ENCODE peak calls at places on chromosome 20, in nine cellular contexts. Y is lower lobe of right lung, J is sigmoid colon, R is cardiac fibroblast, D is right atrium auricular region, T is left ventricle myocardium inferior, B is spleen, A is IMR-90, N is pancreas. S is an unnamed sample.

GRCh38 chr20:44601801-44602204 is 19.4 kb downstream of the PKIG start:
- DNase-seq in B (no peak), D (peak), Y (no peak), A (peak), J (peak), R (peak), T (peak), N (no peak), S (no peak)

GRCh38 chr20:33232486-33233072 is 3.2 kb upstream of the BPIFA1 start:
- DNase-seq in N (no peak), T (no peak), R (no peak), Y (peak), B (no peak), J (no peak), A (no peak), D (no peak), S (no peak)

GRCh38 chr20:50446351-50447101 is 63.7 kb upstream of the PTPN1 start:
- DNase-seq in Y (no peak), D (no peak), T (no peak), N (no peak), B (no peak), A (no peak), J (no peak), R (no peak), S (no peak)

GRCh38 chr20:54723723-54724122 is 248.3 kb downstream of the DOK5 start:
- DNase-seq in B (no peak), R (no peak), Y (no peak), J (no peak), T (no peak), A (no peak), N (no peak), D (no peak), S (no peak)

GRCh38 chr20:1664911-1665310 is 7.3 kb upstream of the SIRPG start:
- DNase-seq in J (no peak), N (no peak), Y (no peak), B (peak), A (no peak), T (no peak), D (no peak), R (no peak), S (peak)

GRCh38 chr20:54257090-54257816 is 49.4 kb downstream of the PFDN4 start:
- DNase-seq in J (no peak), D (no peak), N (no peak), Y (no peak), T (no peak), A (peak), B (no peak), R (peak), S (no peak)

GRCh38 chr20:9072741-9073310 is 3.9 kb downstream of the PLCB4 start:
- DNase-seq in D (no peak), J (no peak), B (no peak), A (no peak), T (no peak), R (no peak), N (no peak), Y (no peak), S (no peak)

GRCh38 chr20:35129647-35130069 is 17.5 kb downstream of the EDEM2 start:
- DNase-seq in A (peak), J (no peak), T (no peak), D (no peak), N (no peak), R (peak), B (no peak), Y (no peak), S (no peak)

GRCh38 chr20:45402946-45403345 is 5.1 kb upstream of the DBNDD2 start:
- DNase-seq in R (no peak), D (no peak), J (no peak), T (no peak), B (no peak), Y (no peak), A (peak), N (no peak), S (no peak)

DNA sequence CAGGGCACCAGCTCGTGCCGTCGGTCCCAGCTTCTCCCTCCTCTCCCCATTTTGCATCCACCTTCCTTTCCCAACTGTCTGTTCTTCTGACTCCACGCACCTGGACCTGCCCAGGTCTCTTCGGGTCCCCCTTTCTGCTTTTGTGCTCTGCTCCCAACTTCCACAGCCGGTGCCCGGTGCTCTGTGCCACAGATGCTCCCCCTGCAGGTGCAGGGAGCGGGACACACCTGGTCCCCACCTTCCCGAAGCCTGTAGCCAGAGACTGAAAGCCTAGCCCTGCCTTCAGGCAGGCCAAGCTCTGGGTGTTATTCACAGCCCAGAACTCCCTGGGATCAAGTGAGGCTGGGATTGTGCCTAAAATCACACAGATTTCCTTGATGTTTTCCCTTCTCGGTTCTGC is 24.6 kb upstream of the BMP7 start:
- DNase-seq in A (no peak), N (no peak), Y (no peak), T (no peak), D (no peak), J (no peak), B (no peak), R (no peak), S (no peak)
- TF ChIP-seq CTCF in A (no peak), N (no peak), Y (no peak), T (no peak), D (no peak), J (no peak), B (no peak), R (no peak), S (no peak)

GRCh38 chr20:47318027-47318595 is 38.4 kb downstream of the ZMYND8 start:
- DNase-seq in T (no peak), D (no peak), R (peak), N (peak), Y (peak), J (peak), A (peak), B (no peak), S (no peak)

GRCh38 chr20:47320990-47321805 is 35.3 kb downstream of the ZMYND8 start:
- DNase-seq in T (no peak), N (no peak), B (no peak), J (no peak), R (no peak), D (no peak), A (no peak), Y (no peak), S (no peak)

GRCh38 chr20:47317127-47317895 is 39.2 kb downstream of the ZMYND8 start:
- DNase-seq in R (peak), B (peak), A (peak), Y (peak), T (peak), N (peak), D (peak), J (peak), S (peak)

GRCh38 chr20:47318596-47319516 is 37.6 kb downstream of the ZMYND8 start:
- DNase-seq in B (peak), A (peak), J (peak), R (peak), T (peak), D (peak), Y (peak), N (peak), S (no peak)

GRCh38 chr20:47319517-47320252 is 36.8 kb downstream of the ZMYND8 start:
- DNase-seq in B (no peak), Y (peak), N (peak), R (peak), J (peak), A (peak), T (peak), D (peak), S (no peak)
- H3K4me3 ChIP-seq in B (no peak), Y (peak), N (no peak), R (no peak), J (peak), A (no peak), T (peak), D (peak), S (no peak)

DNA sequence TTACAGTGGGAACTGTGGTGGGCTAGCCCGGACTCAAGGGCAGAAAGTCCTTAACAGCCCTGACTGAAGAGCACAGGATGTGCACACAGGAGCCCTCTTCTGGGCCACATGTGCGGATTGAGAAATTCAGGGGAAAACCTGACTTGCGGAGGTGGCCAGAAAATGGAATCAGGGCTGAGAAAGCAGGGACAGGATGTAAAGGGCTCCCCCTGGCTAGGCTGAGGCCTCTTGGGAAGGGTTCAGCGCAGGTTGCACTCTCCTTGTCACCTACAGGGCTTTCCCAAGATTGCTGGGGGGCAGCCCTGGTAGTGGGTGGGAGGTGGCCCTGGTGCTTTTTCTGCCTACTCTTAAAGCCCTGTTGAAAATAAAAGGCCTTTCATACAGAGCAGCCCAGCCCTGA is 251.2 kb downstream of the SLC24A3 start:
- DNase-seq in D (no peak), R (no peak), T (no peak), N (no peak), Y (no peak), J (peak), B (no peak), A (no peak), S (no peak)
- TF ChIP-seq CTCF in D (no peak), R (no peak), T (no peak), N (no peak), Y (no peak), J (no peak), B (no peak), A (no peak), S (no peak)

DNA sequence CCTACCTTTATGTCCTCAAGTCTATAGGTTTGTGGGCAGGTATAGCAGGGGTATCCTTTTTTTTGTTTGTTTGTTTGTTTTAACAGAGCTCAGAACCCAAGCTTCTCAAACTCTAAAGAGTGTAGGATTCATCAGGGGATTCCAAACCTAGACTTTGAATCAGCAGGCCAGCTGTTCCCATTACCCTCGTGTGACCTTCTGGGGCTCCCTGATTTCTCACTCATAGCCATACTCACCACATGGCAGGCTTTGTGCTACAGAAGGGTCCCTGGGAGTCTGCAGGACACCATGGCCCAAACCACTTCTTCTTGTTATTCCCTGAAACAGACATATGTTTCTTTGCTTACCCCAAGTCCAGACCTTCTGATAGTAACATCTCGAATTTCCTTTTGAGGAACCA is 350.8 kb upstream of the TSHZ2 start:
- DNase-seq in N (no peak), B (no peak), J (no peak), D (no peak), A (no peak), Y (no peak), R (no peak), T (no peak), S (no peak)
- H3K4me3 ChIP-seq in N (no peak), B (no peak), J (no peak), D (no peak), A (no peak), Y (no peak), R (no peak), T (no peak), S (no peak)

GRCh38 chr20:3932277-3933073 is 43.3 kb downstream of the PANK2 start:
- DNase-seq in T (no peak), B (no peak), D (no peak), R (no peak), A (peak), N (no peak), J (no peak), Y (no peak), S (no peak)
- TF ChIP-seq CTCF in T (no peak), B (no peak), D (no peak), R (no peak), A (no peak), N (no peak), J (no peak), Y (no peak), S (no peak)

GRCh38 chr20:56625837-56626236 is 3.3 kb upstream of the TFAP2C start:
- DNase-seq in J (no peak), A (no peak), B (no peak), D (no peak), Y (no peak), T (no peak), R (no peak), N (no peak), S (no peak)

GRCh38 chr20:56628015-56628872 is 862 bp upstream of the TFAP2C start:
- DNase-seq in B (no peak), T (no peak), A (no peak), D (no peak), Y (no peak), R (peak), N (no peak), J (peak), S (no peak)

GRCh38 chr20:56624786-56625681 is 4.1 kb upstream of the TFAP2C start:
- DNase-seq in B (no peak), R (no peak), N (no peak), A (no peak), Y (no peak), D (no peak), T (no peak), J (no peak), S (no peak)

GRCh38 chr20:56627122-56628014 is 1.7 kb upstream of the TFAP2C start:
- DNase-seq in J (no peak), D (no peak), Y (no peak), T (no peak), R (no peak), N (no peak), A (no peak), B (no peak), S (no peak)

GRCh38 chr20:56626367-56627121 is 2.6 kb upstream of the TFAP2C start:
- DNase-seq in B (no peak), T (no peak), Y (no peak), R (no peak), N (no peak), D (no peak), A (no peak), J (peak), S (no peak)
- H3K4me3 ChIP-seq in B (no peak), T (peak), Y (no peak), R (no peak), N (no peak), D (no peak), A (no peak), J (no peak), S (no peak)